ENCODE peak calls at places on chromosomes 3 and 15, in seven cellular contexts. V, R, O, X, J, A and M are unnamed samples.

GRCh38 chr15:40891810-40892448 is 2.3 kb upstream of the VPS18 start:
- DNase-seq in X (peak), J (no peak), O (peak), A (peak), V (peak), R (no peak), M (peak)

GRCh38 chr3:82416828-82417227 is 655.4 kb upstream of the GBE1 start:
- DNase-seq in R (no peak), V (no peak), O (no peak), X (no peak), A (no peak), J (no peak), M (no peak)

GRCh38 chr15:72809329-72809728 is 25.8 kb upstream of the ADPGK start:
- DNase-seq in R (no peak), J (no peak), A (no peak), V (no peak), O (no peak), X (no peak), M (no peak)

GRCh38 chr3:15498461-15499214 is 22.9 kb downstream of the COLQ start:
- DNase-seq in J (no peak), A (no peak), O (no peak), R (no peak), V (no peak), X (no peak), M (no peak)

GRCh38 chr3:188239035-188239434 is 85.1 kb downstream of the LPP start:
- DNase-seq in O (no peak), R (no peak), A (no peak), J (no peak), X (no peak), V (no peak), M (no peak)

GRCh38 chr3:134315286-134316106 is 58.8 kb downstream of the AMOTL2 start:
- DNase-seq in V (peak), J (no peak), X (peak), A (peak), O (peak), R (peak), M (peak)

GRCh38 chr3:42432485-42432884 is 22.1 kb upstream of the LYZL4 start:
- DNase-seq in A (no peak), O (no peak), J (no peak), R (no peak), V (no peak), X (no peak), M (no peak)

GRCh38 chr3:70861234-70861633 is 548.8 kb upstream of the MDFIC2 start:
- DNase-seq in J (no peak), X (peak), V (peak), A (no peak), O (peak), R (no peak), M (no peak)

GRCh38 chr3:94414412-94414811 is 351.6 kb downstream of the NSUN3 start:
- DNase-seq in V (no peak), A (no peak), O (no peak), X (no peak), J (no peak), R (no peak), M (no peak)

GRCh38 chr3:159840900-159841299 is 147.7 kb upstream of the IL12A start:
- DNase-seq in J (no peak), R (no peak), O (no peak), X (peak), A (no peak), V (peak), M (no peak)

GRCh38 chr15:45116006-45116481 is 1.9 kb downstream of the DUOXA2 start:
- DNase-seq in R (no peak), X (no peak), V (no peak), O (no peak), J (no peak), A (no peak), M (no peak)

GRCh38 chr15:45114076-45114750 is at the start of the genes DUOX2 and DUOXA2:
- DNase-seq in A (peak), J (no peak), O (no peak), R (no peak), V (no peak), X (no peak), M (no peak)

GRCh38 chr15:45115312-45115820 is 1.2 kb downstream of the DUOXA2 start:
- DNase-seq in O (no peak), R (no peak), X (no peak), A (no peak), J (no peak), V (no peak), M (no peak)

GRCh38 chr15:45113380-45113990 is 487 bp downstream of the DUOX2 start:
- DNase-seq in R (no peak), V (no peak), X (no peak), J (no peak), O (no peak), A (peak), M (no peak)

DNA sequence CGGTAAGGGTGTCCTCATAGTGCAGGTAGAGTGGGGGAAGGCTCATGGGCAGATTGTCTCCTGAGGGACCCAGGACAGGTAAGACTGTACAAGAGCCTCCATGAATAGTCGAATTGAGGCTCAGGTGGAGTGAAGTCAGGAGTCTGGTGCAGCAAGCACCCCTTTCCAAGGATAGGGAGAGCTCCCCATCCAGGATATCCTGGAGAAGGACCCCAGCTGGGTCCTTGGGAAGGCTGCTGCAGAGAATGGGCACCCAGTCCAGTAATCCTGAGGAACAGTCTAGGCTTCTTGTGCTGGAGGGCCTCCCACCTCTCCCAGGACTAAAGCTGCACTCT is 592 bp downstream of the DUOXA2 start:
- DNase-seq in J (no peak), V (no peak), A (no peak), O (no peak), R (no peak), X (no peak), M (no peak)
- H3K4me3 ChIP-seq in J (no peak), V (no peak), A (peak), O (no peak), R (no peak), X (no peak), M (no peak)

DNA sequence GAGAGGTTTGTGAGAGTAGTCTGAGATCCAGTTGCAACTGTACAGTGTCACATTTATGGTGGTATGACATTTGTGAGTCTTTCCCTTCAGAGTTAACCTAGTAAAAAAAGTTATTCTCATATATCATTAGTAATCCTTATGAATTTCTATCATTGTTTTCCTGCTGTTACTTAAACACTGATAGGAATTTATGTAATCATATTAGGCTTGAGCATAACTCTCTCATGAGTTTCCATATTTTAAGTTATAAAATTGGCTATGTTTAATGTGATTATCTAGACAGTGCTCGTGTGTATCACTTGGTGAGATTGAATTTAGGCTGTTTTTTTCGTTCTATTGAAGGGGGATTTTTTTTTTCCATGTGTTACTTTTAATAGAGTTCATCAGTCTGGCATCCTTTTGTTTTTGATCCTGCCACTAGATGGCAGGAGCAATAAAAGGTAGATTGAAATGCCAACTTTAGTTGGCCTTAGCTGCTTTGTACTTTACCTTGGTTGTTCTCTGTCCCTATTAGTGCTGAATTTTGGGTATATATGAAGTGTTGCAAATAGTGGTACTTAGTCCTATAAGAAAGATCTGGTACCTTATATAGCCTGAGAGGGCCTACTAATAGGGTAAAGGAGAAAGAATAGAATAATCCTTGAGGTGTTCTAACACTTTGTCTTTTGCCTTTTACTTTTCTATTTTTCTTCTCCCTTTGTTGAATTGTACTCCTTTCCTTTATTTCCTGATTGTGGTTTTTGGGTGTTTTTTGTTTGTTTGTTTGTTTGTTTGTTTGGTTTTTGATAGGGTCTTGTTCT is 17.9 kb downstream of the STT3B start:
- DNase-seq in J (no peak), A (peak), X (peak), R (no peak), O (peak), V (peak), M (no peak)
- TF ChIP-seq CTCF in J (peak), A (peak), X (peak), R (peak), O (peak), V (peak), M (peak)

DNA sequence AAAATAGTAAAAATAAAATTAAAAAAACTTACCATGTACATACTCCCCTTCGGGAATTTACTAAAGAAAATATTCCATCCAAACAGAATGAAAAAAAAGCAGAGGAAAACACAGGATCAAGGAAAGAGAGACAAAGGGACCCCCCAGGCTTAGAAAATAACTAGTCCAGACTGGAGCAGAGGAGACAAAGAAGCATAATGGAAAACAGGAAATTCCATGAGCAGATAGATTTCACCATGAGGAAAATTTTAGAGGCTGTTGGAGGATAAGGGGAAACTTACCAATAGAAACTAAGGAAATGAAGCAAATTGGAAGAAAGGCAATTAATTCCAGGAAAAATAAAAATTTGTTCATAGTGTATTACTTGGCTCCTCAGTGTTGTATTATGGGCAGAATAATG is 36.7 kb downstream of the SLC27A2 start:
- DNase-seq in R (no peak), J (no peak), A (no peak), X (peak), O (no peak), V (no peak), M (no peak)
- H3K4me3 ChIP-seq in R (no peak), J (no peak), A (no peak), X (no peak), O (no peak), V (no peak), M (no peak)

GRCh38 chr15:34637305-34637704 is 53.9 kb upstream of the GOLGA8B start:
- DNase-seq in X (no peak), J (no peak), V (no peak), A (no peak), R (no peak), O (no peak), M (no peak)
- TF ChIP-seq CTCF in X (no peak), J (no peak), V (no peak), A (no peak), R (no peak), O (no peak), M (no peak)

GRCh38 chr3:67655364-67656121 is 1.1 kb upstream of the SUCLG2 start:
- DNase-seq in J (peak), R (no peak), A (no peak), X (no peak), V (peak), O (no peak), M (no peak)
- H3K4me3 ChIP-seq in J (peak), R (peak), A (no peak), X (no peak), V (no peak), O (peak), M (no peak)

GRCh38 chr3:53845103-53845880 is 927 bp downstream of the CHDH start:
- DNase-seq in J (no peak), O (peak), A (peak), X (peak), R (peak), V (peak), M (peak)
- TF ChIP-seq CTCF in J (peak), O (peak), A (peak), X (peak), R (no peak), V (peak), M (peak)

GRCh38 chr3:51390186-51390585 is 899 bp upstream of the RBM15B start:
- DNase-seq in J (no peak), R (no peak), V (no peak), A (no peak), X (no peak), O (no peak), M (no peak)
- H3K4me3 ChIP-seq in J (no peak), R (peak), V (no peak), A (no peak), X (no peak), O (no peak), M (no peak)

GRCh38 chr3:71955549-71956373 is 170.8 kb upstream of the PROK2 start:
- DNase-seq in X (peak), A (peak), O (peak), J (peak), R (peak), V (peak), M (peak)
- TF ChIP-seq CTCF in X (peak), A (peak), O (peak), J (peak), R (peak), V (peak), M (peak)

DNA sequence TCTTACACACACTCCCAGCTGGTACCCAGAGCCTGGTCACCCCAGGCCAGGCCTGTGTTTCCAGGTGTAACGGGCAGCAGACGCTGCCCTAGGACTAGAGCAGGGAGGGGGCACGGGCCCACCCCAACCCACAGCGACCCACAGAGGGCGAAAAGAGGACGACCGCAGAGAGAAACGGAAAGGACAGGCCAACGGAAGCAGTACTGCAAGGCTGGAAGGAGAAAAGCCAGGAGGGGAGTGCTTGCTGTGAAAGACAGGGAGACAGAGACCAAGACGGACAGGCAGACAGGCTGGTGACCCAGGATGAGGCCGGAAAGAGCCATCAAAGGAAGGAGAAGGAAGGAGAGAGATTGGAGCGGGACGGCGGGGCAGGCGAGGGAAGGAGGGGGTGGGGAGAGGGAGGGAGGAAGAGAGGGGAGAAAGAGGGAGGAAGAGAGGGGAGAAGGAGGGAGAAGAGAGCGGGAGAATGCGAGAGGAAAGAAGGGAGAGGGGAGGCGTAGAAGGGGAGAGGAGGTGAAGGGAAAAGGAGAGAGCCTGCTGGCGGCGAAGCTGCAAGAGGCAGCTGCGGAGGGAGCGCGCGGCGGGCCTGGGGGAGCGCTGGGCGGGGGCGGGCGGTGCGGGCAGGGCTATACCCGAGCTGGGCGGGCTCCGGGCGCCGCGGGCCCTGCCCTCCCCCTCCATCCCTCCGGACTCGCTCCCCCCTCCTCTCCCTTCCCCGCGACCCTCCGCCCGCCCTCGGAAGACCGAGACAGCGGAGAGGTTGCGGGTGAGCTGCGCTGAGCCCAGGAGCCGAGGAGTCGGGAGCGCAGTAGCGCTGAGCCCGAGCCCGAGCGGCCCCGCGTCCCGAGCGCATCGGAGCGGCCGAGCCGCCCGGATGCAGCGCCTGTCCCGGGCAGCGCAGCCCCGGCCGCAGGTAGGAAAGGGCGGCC is at the start of gene SLC6A1:
- DNase-seq in V (no peak), O (peak), J (no peak), X (peak), R (peak), A (peak), M (no peak)
- H3K4me3 ChIP-seq in V (peak), O (no peak), J (no peak), X (peak), R (peak), A (peak), M (peak)